ENCODE peak calls at places on chromosome 18, in five cellular contexts. W, L, P, S and R are unnamed samples.

GRCh38 chr18:79681484-79682387 is 2.1 kb downstream of the CTDP1 start:
- DNase-seq in W (no peak), L (peak), P (no peak), S (no peak), R (no peak)

GRCh38 chr18:8499810-8500663 is 109.2 kb upstream of the RAB12 start:
- DNase-seq in W (no peak), L (no peak), P (no peak), S (no peak), R (no peak)

GRCh38 chr18:47978603-47979002 is 48.1 kb upstream of the SMAD2 start:
- DNase-seq in W (no peak), L (no peak), P (no peak), S (no peak), R (no peak)

GRCh38 chr18:3784949-3785348 is 335.0 kb downstream of the TGIF1 start:
- DNase-seq in W (no peak), L (no peak), P (no peak), S (no peak), R (no peak)

GRCh38 chr18:77551055-77551454 is 301.4 kb downstream of the GALR1 start:
- DNase-seq in W (no peak), L (no peak), P (no peak), S (no peak), R (no peak)

GRCh38 chr18:58042826-58043362 is 1.1 kb upstream of the NEDD4L start:
- DNase-seq in W (no peak), L (no peak), P (peak), S (no peak), R (no peak)

GRCh38 chr18:3037423-3037915 is 24.5 kb upstream of the LPIN2 start:
- DNase-seq in W (no peak), L (peak), P (peak), S (peak), R (peak)

GRCh38 chr18:9094307-9095226 is 7.9 kb upstream of the NDUFV2 start:
- DNase-seq in W (no peak), L (no peak), P (peak), S (peak), R (peak)

GRCh38 chr18:62325806-62326645 is 916 bp downstream of the TNFRSF11A start:
- DNase-seq in W (no peak), L (peak), P (peak), S (peak), R (peak)

GRCh38 chr18:54766631-54767030 is 61.6 kb upstream of the RAB27B start:
- DNase-seq in W (no peak), L (no peak), P (peak), S (no peak), R (no peak)